ENCODE peak calls at places on chromosome 19, in six cellular contexts. X is IMR-90, T is body of pancreas, N is neural progenitor cell, L is heart right ventricle, S is aorta. Y is an unnamed sample. For H3K9me3 and H3K4me1, the result is how much of the 10 kb centered on the place peaks cover.

GRCh38 chr19:7333198-7334118 is 15.3 kb upstream of the ARHGEF18 start:
- DNase-seq in T (peak), N (no peak), L (no peak), X (no peak), S (peak), Y (no peak)

GRCh38 chr19:7444042-7444441 is 44.8 kb downstream of the PEX11G start:
- DNase-seq in X (no peak), T (no peak), L (no peak), S (no peak), N (no peak), Y (no peak)

GRCh38 chr19:46015961-46016425 is 6.9 kb downstream of the PGLYRP1 start:
- DNase-seq in N (peak), T (peak), X (no peak), S (no peak), L (no peak), Y (no peak)

GRCh38 chr19:42794751-42795150 is 29.3 kb upstream of the PSG8 start:
- DNase-seq in S (no peak), N (no peak), L (no peak), T (no peak), X (peak), Y (no peak)

GRCh38 chr19:574658-575526 is 2.5 kb downstream of the BSG start:
- DNase-seq in T (peak), N (peak), S (peak), X (peak), L (peak), Y (no peak)

GRCh38 chr19:955803-956746 is 28.1 kb upstream of the WDR18 start:
- DNase-seq in T (peak), N (peak), X (no peak), S (no peak), L (no peak), Y (no peak)

GRCh38 chr19:1864480-1865171 is 1.2 kb upstream of the KLF16 start:
- DNase-seq in L (peak), N (peak), T (peak), S (peak), X (peak), Y (peak)

GRCh38 chr19:10141479-10141878 is 21.8 kb upstream of the EIF3G start:
- DNase-seq in S (no peak), T (no peak), N (no peak), X (no peak), L (no peak), Y (no peak)

GRCh38 chr19:32599736-32600157 is 18.8 kb downstream of the PDCD5 start:
- DNase-seq in T (peak), S (no peak), X (peak), N (peak), L (no peak), Y (no peak)

GRCh38 chr19:18718015-18718526 is 34.6 kb downstream of the CRTC1 start:
- DNase-seq in S (no peak), N (no peak), L (no peak), X (no peak), T (no peak), Y (no peak)

GRCh38 chr19:2627319-2627829 is 75.1 kb downstream of the GNG7 start:
- DNase-seq in S (peak), L (peak), T (peak), N (no peak), X (peak), Y (peak)

GRCh38 chr19:11123076-11123567 is 32.5 kb downstream of the SPC24 start:
- DNase-seq in L (no peak), T (no peak), S (no peak), N (no peak), X (no peak), Y (no peak)

GRCh38 chr19:4541114-4541805 is 1.4 kb upstream of the LRG1 start:
- DNase-seq in T (no peak), X (no peak), N (no peak), L (no peak), S (no peak), Y (no peak)

GRCh38 chr19:48826606-48827020 is 9.7 kb downstream of the HSD17B14 start:
- DNase-seq in N (peak), L (no peak), S (no peak), T (peak), X (no peak), Y (no peak)

GRCh38 chr19:42324655-42325307 is 654 bp upstream of the MEGF8 start:
- DNase-seq in N (peak), X (no peak), L (no peak), S (no peak), T (no peak), Y (no peak)

GRCh38 chr19:52897149-52897935 is at the start of gene ZNF320:
- DNase-seq in T (peak), S (peak), N (peak), L (peak), X (peak), Y (peak)

GRCh38 chr19:398719-399118 is 10.2 kb downstream of the C2CD4C start:
- DNase-seq in L (no peak), T (no peak), X (no peak), N (no peak), S (peak), Y (no peak)

GRCh38 chr19:30111456-30111855 is 169.4 kb downstream of the URI1 start:
- DNase-seq in L (no peak), N (no peak), T (no peak), X (no peak), S (peak), Y (no peak)

GRCh38 chr19:572891-573825 is 762 bp downstream of the BSG start:
- DNase-seq in S (peak), N (peak), X (peak), L (peak), T (peak), Y (peak)

GRCh38 chr19:38388310-38389100 is at the start of gene SPRED3:
- DNase-seq in L (peak), T (peak), X (peak), S (peak), N (peak), Y (no peak)

GRCh38 chr19:480016-480855 is 16.1 kb upstream of the MADCAM1 start:
- DNase-seq in T (peak), N (peak), X (no peak), S (peak), L (peak), Y (peak)

GRCh38 chr19:2906631-2907195 is 6.0 kb downstream of the ZNF57 start:
- DNase-seq in T (no peak), N (no peak), S (no peak), L (no peak), X (no peak), Y (no peak)

GRCh38 chr19:48806518-48806817 is 4.4 kb downstream of the BCAT2 start:
- DNase-seq in X (no peak), T (peak), N (peak), S (no peak), L (no peak), Y (no peak)

GRCh38 chr19:38274734-38275133 is 10.4 kb downstream of the SPINT2 start:
- DNase-seq in S (no peak), X (no peak), L (peak), N (no peak), T (no peak), Y (no peak)

GRCh38 chr19:55398200-55398947 is 9.2 kb downstream of the UBE2S start:
- DNase-seq in T (no peak), S (no peak), L (no peak), X (no peak), N (no peak), Y (no peak)

GRCh38 chr19:32824906-32825608 is 44.5 kb downstream of the SLC7A9 start:
- DNase-seq in L (no peak), T (no peak), X (no peak), N (peak), S (no peak), Y (no peak)

GRCh38 chr19:1315470-1316166 is 29.9 kb downstream of the EFNA2 start:
- DNase-seq in S (no peak), X (peak), L (peak), N (peak), T (peak), Y (no peak)

GRCh38 chr19:18419195-18419698 is at the start of gene SSBP4:
- DNase-seq in T (peak), L (peak), S (peak), N (peak), X (peak), Y (peak)

GRCh38 chr19:55384576-55385235 is 614 bp upstream of the TMEM238 start:
- DNase-seq in L (peak), N (no peak), S (no peak), T (no peak), X (no peak), Y (no peak)

GRCh38 chr19:18967358-18968146 is 26.5 kb upstream of the HOMER3 start:
- DNase-seq in X (peak), S (peak), N (no peak), T (peak), L (peak), Y (peak)

GRCh38 chr19:17080441-17080803 is 4.8 kb downstream of the MYO9B start:
- DNase-seq in X (no peak), N (no peak), L (no peak), S (no peak), T (no peak), Y (no peak)

GRCh38 chr19:1282588-1283206 is 3.0 kb upstream of the EFNA2 start:
- DNase-seq in L (no peak), T (no peak), X (no peak), N (no peak), S (no peak), Y (no peak)

GRCh38 chr19:48648134-48648533 is 2.1 kb upstream of the CA11 start:
- DNase-seq in T (no peak), X (no peak), L (no peak), N (no peak), S (no peak), Y (no peak)

GRCh38 chr19:44452367-44452766 is 4.1 kb upstream of the ZNF229 start:
- DNase-seq in T (no peak), N (no peak), L (no peak), S (no peak), X (no peak), Y (no peak)

GRCh38 chr19:12648088-12648487 is 18.5 kb downstream of the MAN2B1 start:
- DNase-seq in S (no peak), X (no peak), N (no peak), T (peak), L (no peak), Y (no peak)

GRCh38 chr19:49442354-49442753 is 1.0 kb upstream of the SLC17A7 start:
- DNase-seq in T (peak), L (peak), X (no peak), S (no peak), N (peak), Y (no peak)

GRCh38 chr19:4284176-4284958 is 5.3 kb downstream of the SHD start:
- DNase-seq in T (peak), L (no peak), S (no peak), X (no peak), N (peak), Y (no peak)

DNA sequence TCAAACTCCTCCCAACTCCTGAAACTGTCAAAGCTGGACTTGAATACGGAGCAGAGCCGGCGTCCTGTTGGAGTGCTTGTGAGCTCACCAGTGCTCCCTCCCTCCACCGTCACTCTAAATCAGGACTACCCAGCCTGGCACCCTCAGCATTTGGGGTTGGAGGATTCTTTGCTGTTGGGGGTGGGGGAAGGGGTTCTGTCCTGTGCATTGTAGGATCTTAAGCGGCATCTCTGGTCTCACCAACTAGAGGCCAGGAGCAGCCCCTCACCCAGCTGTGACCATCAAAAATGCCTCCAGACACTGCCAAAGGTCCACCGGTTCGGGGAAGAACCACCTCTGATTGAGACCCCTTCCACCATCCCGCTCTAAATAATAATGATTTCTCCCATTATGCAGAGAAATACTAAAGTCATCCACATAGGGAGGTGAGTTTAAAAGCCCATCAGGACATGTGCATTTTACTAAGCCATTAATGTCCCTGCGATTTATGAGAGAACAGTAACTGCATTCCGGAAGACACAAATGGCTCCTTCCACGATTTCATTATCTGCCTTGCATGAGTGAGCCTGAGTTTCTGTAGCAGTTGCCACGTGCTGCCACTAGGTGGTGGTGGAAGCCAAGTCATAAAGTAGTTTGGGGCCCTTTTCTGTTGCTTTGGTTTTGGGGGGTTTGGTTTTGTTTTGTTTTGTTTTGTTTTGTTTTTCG is 16.1 kb upstream of the USP29 start:
- DNase-seq in N (peak), X (peak), S (no peak), L (peak), T (peak), Y (no peak)
- H3K9me3 ChIP-seq in N (under half), X (under half), S (under half), L (under half), T (under half), Y (under half)

DNA sequence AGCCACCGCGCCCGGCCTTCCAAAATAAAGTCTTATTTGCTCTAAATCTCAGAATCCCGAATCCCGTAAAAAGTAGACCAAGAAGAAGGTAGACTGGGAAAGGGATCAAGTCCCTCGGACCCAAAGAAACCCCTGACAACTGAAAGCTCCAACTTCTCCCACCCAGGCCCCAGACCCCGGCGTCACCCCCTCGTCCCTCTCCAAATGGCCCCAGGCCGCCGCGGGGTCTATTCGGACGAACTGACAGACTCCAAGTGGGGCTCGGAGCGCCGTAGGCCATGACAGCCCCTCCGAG is 451 bp downstream of the DDX39A start:
- DNase-seq in S (no peak), T (no peak), X (no peak), L (no peak), N (no peak), Y (peak)
- H3K4me1 ChIP-seq in S (under half), T (under half), X (under half), L (under half), N (under half), Y (under half)

DNA sequence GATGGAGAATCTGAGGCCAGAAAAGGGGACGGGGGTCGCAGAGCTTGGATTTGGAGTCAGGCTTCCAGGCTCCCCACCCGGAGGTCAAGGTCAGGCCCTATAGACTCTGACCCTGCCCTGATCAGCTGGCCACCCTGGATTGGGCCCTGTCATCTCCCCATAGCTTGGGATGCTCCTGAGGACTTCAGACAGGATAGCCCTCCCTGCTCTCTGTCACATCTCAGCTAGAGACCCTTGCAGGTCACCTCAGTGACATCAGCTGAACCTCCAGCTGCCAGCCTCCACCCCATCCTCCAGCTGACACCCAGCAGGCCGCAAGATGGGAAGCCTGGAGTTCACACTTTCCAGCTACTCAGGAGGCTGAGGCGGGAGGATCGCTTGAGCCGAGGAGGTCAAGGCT is 2.8 kb upstream of the TPM4 start:
- DNase-seq in T (no peak), N (no peak), L (no peak), S (peak), X (no peak), Y (no peak)
- H3K27ac ChIP-seq in T (no peak), N (no peak), L (no peak), S (peak), X (peak), Y (no peak)

GRCh38 chr19:57165846-57166245 is 1.4 kb downstream of the DUXA start:
- DNase-seq in L (no peak), X (no peak), N (no peak), S (no peak), T (no peak), Y (no peak)
- H3K9me3 ChIP-seq in L (under half), X (under half), N (under half), S (under half), T (under half), Y (under half)

GRCh38 chr19:54338521-54338920 is 441 bp downstream of the LILRA4 start:
- DNase-seq in L (no peak), T (no peak), N (no peak), S (no peak), X (no peak), Y (no peak)
- H3K4me1 ChIP-seq in L (under half), T (under half), N (under half), S (under half), X (under half), Y (under half)